ENCODE peak calls at places on chromosomes 12 and 14, in seven cellular contexts. Z is stimulated activated CD8-positive, alpha-beta memory T cell treated with anti-CD3 and anti-CD28 coated beads, Interleukin-12 subunit alpha, Interleukin-12 subunit beta, amount 100 ng/mL, for 1 hour; U is NCI-H1105; L is fibroblast of the aortic adventitia; A is naive thymus-derived CD4-positive, alpha-beta T cell; I is EL; X is SW 1271. B is an unnamed sample.

GRCh38 chr12:120118710-120119097 is 2.2 kb upstream of the RAB35 start:
- DNase-seq in Z (no peak), U (no peak), L (peak), A (no peak), I (peak), X (peak), B (no peak)

GRCh38 chr14:46550836-46551235 is 100.7 kb downstream of the RPL10L start:
- DNase-seq in Z (no peak), U (no peak), L (no peak), A (no peak), I (no peak), X (no peak), B (no peak)

GRCh38 chr14:24275524-24276139 is 4.2 kb upstream of the RABGGTA start:
- DNase-seq in Z (no peak), U (no peak), L (no peak), A (no peak), I (no peak), X (no peak), B (no peak)

GRCh38 chr12:91138337-91138905 is 27.1 kb upstream of the LUM start:
- DNase-seq in Z (no peak), U (no peak), L (peak), A (no peak), I (peak), X (no peak), B (no peak)

GRCh38 chr12:105172037-105172436 is 63.9 kb downstream of the APPL2 start:
- DNase-seq in Z (no peak), U (no peak), L (no peak), A (no peak), I (no peak), X (no peak), B (no peak)

GRCh38 chr12:835754-836493 is 83.5 kb downstream of the WNK1 start:
- DNase-seq in Z (no peak), U (no peak), L (no peak), A (no peak), I (no peak), X (no peak), B (no peak)

GRCh38 chr12:1918081-1918874 is at the start of gene CACNA2D4:
- DNase-seq in Z (no peak), U (no peak), L (no peak), A (no peak), I (no peak), X (no peak), B (no peak)

GRCh38 chr14:105093426-105094192 is 28.4 kb upstream of the GPR132 start:
- DNase-seq in Z (peak), U (no peak), L (peak), A (peak), I (peak), X (peak), B (peak)

GRCh38 chr12:57764662-57765002 is 2.2 kb downstream of the CYP27B1 start:
- DNase-seq in Z (no peak), U (no peak), L (no peak), A (no peak), I (no peak), X (no peak), B (no peak)

GRCh38 chr12:89936631-89937030 is 228.0 kb upstream of the ATP2B1 start:
- DNase-seq in Z (no peak), U (peak), L (no peak), A (no peak), I (no peak), X (no peak), B (no peak)

GRCh38 chr12:2654311-2654710 is 140.5 kb upstream of the FKBP4 start:
- DNase-seq in Z (no peak), U (no peak), L (no peak), A (no peak), I (no peak), X (no peak), B (no peak)

GRCh38 chr12:131980263-131980662 is 30.5 kb downstream of the EP400 start:
- DNase-seq in Z (no peak), U (no peak), L (peak), A (peak), I (no peak), X (peak), B (no peak)

GRCh38 chr12:46439793-46440511 is 67.4 kb upstream of the SLC38A2 start:
- DNase-seq in Z (no peak), U (no peak), L (no peak), A (no peak), I (peak), X (no peak), B (no peak)

GRCh38 chr14:93329965-93330608 is 2.7 kb downstream of the BTBD7 start:
- DNase-seq in Z (no peak), U (no peak), L (no peak), A (no peak), I (no peak), X (no peak), B (no peak)

B was measured in heart left ventricle.